ENCODE peak calls at places on chromosomes 12 and 14, in eight cellular contexts. Z is HTR-8/SVneo; C is endodermal cell; K is GM12864; D is hepatocyte; P is activated naive CD4-positive, alpha-beta T cell; R is AML-193; F is nephron progenitor cell. S is an unnamed sample.

GRCh38 chr12:110245278-110245868 is 35.7 kb upstream of the ATP2A2 start:
- DNase-seq in F (no peak), P (peak; percentile 44), D (no peak), C (peak; percentile 88), R (peak; percentile 32), Z (no peak), K (peak; percentile 26), S (no peak)

GRCh38 chr14:54085841-54086240 is 129.2 kb upstream of the BMP4 start:
- DNase-seq in P (no peak), D (no peak), C (no peak), Z (no peak), K (no peak), R (no peak), F (no peak), S (no peak)

GRCh38 chr12:19884081-19884480 is 444.8 kb downstream of the AEBP2 start:
- DNase-seq in C (no peak), P (no peak), D (no peak), K (no peak), Z (no peak), R (no peak), F (no peak), S (no peak)

GRCh38 chr12:48191096-48191495 is 7.7 kb downstream of the CCDC184 start:
- DNase-seq in R (no peak), F (no peak), C (no peak), P (no peak), Z (no peak), K (no peak), D (no peak), S (no peak)

GRCh38 chr12:93302331-93303229 is 75.1 kb upstream of the NUDT4 start:
- DNase-seq in R (no peak), F (no peak), K (no peak), Z (no peak), P (no peak), D (no peak), C (no peak), S (no peak)

GRCh38 chr12:100842156-100842555 is 47.6 kb downstream of the ANO4 start:
- DNase-seq in R (no peak), D (no peak), C (no peak), K (no peak), P (no peak), F (no peak), Z (no peak), S (no peak)

GRCh38 chr12:5797661-5798060 is 147.4 kb downstream of the ANO2 start:
- DNase-seq in R (no peak), Z (no peak), P (no peak), C (no peak), F (no peak), K (no peak), D (no peak), S (no peak)

GRCh38 chr14:98204139-98204538 is 1067.9 kb downstream of the BCL11B start:
- DNase-seq in P (no peak), C (no peak), R (no peak), K (no peak), F (no peak), D (no peak), Z (no peak), S (no peak)

GRCh38 chr14:23421594-23421993 is 13.5 kb upstream of the MYH6 start:
- DNase-seq in K (no peak), R (no peak), F (no peak), D (no peak), P (no peak), Z (no peak), C (no peak), S (no peak)

S was measured in anterior cingulate cortex.